ENCODE peak calls at places on chromosomes 3 and 15, in five cellular contexts. N is foreskin fibroblast, A is erythroblast, M is AG09319, K is heart right ventricle. S is an unnamed sample.

GRCh38 chr15:31200735-31201151 is 99.2 kb upstream of the TRPM1 start:
- DNase-seq in N (no peak), K (peak; percentile 75), A (peak; percentile 80), M (no peak), S (peak; percentile 72)

GRCh38 chr15:39624806-39625205 is 43.9 kb downstream of the THBS1 start:
- DNase-seq in N (peak; percentile 90), A (no peak), K (peak; percentile 33), M (peak; percentile 67), S (peak; percentile 43)

GRCh38 chr15:48397841-48398240 is 66.6 kb downstream of the DUT start:
- DNase-seq in M (no peak), K (peak; percentile 74), A (no peak), N (no peak), S (no peak)

GRCh38 chr15:94749848-94750617 is 518.7 kb downstream of the MCTP2 start:
- DNase-seq in M (no peak), A (no peak), K (no peak), N (no peak), S (peak; percentile 6)

GRCh38 chr3:44825264-44825925 is 36.3 kb upstream of the TMEM42 start:
- DNase-seq in N (peak; percentile 62), K (no peak), A (no peak), M (no peak), S (peak; percentile 43)

GRCh38 chr15:89195836-89196235 is 25.5 kb downstream of the RLBP1 start:
- DNase-seq in N (no peak), K (no peak), M (peak; percentile 38), A (no peak), S (no peak)

GRCh38 chr3:53084310-53085001 is 38.6 kb upstream of the SFMBT1 start:
- DNase-seq in N (peak; percentile 39), A (peak; percentile 18), M (no peak), K (peak; percentile 33), S (no peak)

GRCh38 chr15:78800189-78800588 is 11.1 kb downstream of the ADAMTS7 start:
- DNase-seq in A (no peak), M (no peak), K (no peak), N (no peak), S (no peak)

GRCh38 chr15:74010929-74011540 is 16.5 kb downstream of the PML start:
- DNase-seq in A (peak; percentile 16), N (peak; percentile 59), K (no peak), M (no peak), S (no peak)

GRCh38 chr3:108100906-108101305 is 10.1 kb upstream of the CD47 start:
- DNase-seq in A (no peak), K (no peak), M (no peak), N (no peak), S (peak; percentile 62)

GRCh38 chr15:90165659-90166489 is 35.3 kb upstream of the SEMA4B start:
- DNase-seq in K (peak; percentile 40), A (peak; percentile 57), M (peak; percentile 83), N (peak; percentile 99), S (peak; percentile 62)

GRCh38 chr15:76991048-76991447 is 3.9 kb upstream of the PSTPIP1 start:
- DNase-seq in N (no peak), A (no peak), K (no peak), M (no peak), S (no peak)

GRCh38 chr3:24185738-24186384 is 240.8 kb downstream of the NR1D2 start:
- DNase-seq in N (peak; percentile 37), A (peak; percentile 96), M (no peak), K (no peak), S (peak; percentile 41)

GRCh38 chr15:66849746-66850077 is 147.7 kb downstream of the SMAD6 start:
- DNase-seq in K (no peak), A (no peak), M (no peak), N (no peak), S (no peak)

GRCh38 chr3:174002543-174002942 is 605.0 kb downstream of the NLGN1 start:
- DNase-seq in A (peak; percentile 4), K (no peak), N (no peak), M (no peak), S (no peak)

GRCh38 chr3:133812872-133813271 is 7.3 kb downstream of the SRPRB start:
- DNase-seq in M (no peak), K (no peak), N (no peak), A (no peak), S (no peak)

GRCh38 chr3:72633534-72633933 is 214.7 kb downstream of the SHQ1 start:
- DNase-seq in K (no peak), N (no peak), A (no peak), M (no peak), S (no peak)

GRCh38 chr3:34783881-34784280 is 855.4 kb upstream of the ARPP21 start:
- DNase-seq in A (no peak), N (no peak), K (no peak), M (no peak), S (no peak)

GRCh38 chr15:83659011-83659811 is 5.3 kb downstream of the ADAMTSL3 start:
- DNase-seq in K (peak; percentile 26), A (no peak), N (no peak), M (no peak), S (no peak)

GRCh38 chr3:35946121-35946856 is 307.0 kb downstream of the ARPP21 start:
- DNase-seq in K (no peak), M (no peak), A (peak; percentile 27), N (no peak), S (peak; percentile 10)

GRCh38 chr15:100918690-100919480 is at the start of gene LRRK1:
- DNase-seq in N (peak; percentile 46), A (peak; percentile 8), K (peak; percentile 49), M (no peak), S (peak; percentile 76)

GRCh38 chr3:181050738-181051137 is 61.2 kb upstream of the DNAJC19 start:
- DNase-seq in N (no peak), M (no peak), A (no peak), K (no peak), S (no peak)

GRCh38 chr3:178646205-178646604 is 110.0 kb downstream of the KCNMB2 start:
- DNase-seq in K (no peak), M (no peak), A (no peak), N (no peak), S (no peak)

GRCh38 chr3:73813291-73813977 is 188.7 kb upstream of the PDZRN3 start:
- DNase-seq in K (no peak), N (no peak), M (no peak), A (no peak), S (no peak)

GRCh38 chr3:86988235-86988634 is 2.7 kb downstream of the VGLL3 start:
- DNase-seq in K (no peak), M (peak; percentile 46), N (peak; percentile 80), A (no peak), S (no peak)

GRCh38 chr3:37237252-37237651 is 62.9 kb upstream of the LRRFIP2 start:
- DNase-seq in K (no peak), N (no peak), A (peak; percentile 34), M (no peak), S (no peak)

GRCh38 chr15:69346112-69346511 is 47.4 kb downstream of the PAQR5 start:
- DNase-seq in N (no peak), M (no peak), A (no peak), K (no peak), S (no peak)

GRCh38 chr3:160016972-160017371 is 28.3 kb downstream of the IL12A start:
- DNase-seq in K (no peak), M (no peak), A (no peak), N (peak; percentile 68), S (no peak)

S was measured in GM13976.